ENCODE peak calls at places on chromosomes 13 and 19, in five cellular contexts. B is mammary epithelial cell, J is HCT116, V is pancreas, N is MM.1S. T is an unnamed sample.

GRCh38 chr13:40469581-40470282 is 196.7 kb downstream of the FOXO1 start:
- DNase-seq in J (no peak), N (no peak), B (no peak), V (no peak), T (no peak)

GRCh38 chr19:37977992-37978391 is 71.0 kb downstream of the SIPA1L3 start:
- DNase-seq in V (no peak), N (no peak), B (peak; percentile 92), J (no peak), T (no peak)

GRCh38 chr13:75049936-75050335 is 432.0 kb downstream of the TBC1D4 start:
- DNase-seq in N (no peak), V (no peak), B (no peak), J (no peak), T (no peak)

GRCh38 chr19:1861599-1862031 is 1.8 kb downstream of the KLF16 start:
- DNase-seq in V (peak; percentile 26), N (no peak), B (no peak), J (no peak), T (no peak)

GRCh38 chr19:39032164-39032918 is at the start of gene FBXO27:
- DNase-seq in B (no peak), J (peak; percentile 16), N (no peak), V (peak; percentile 15), T (no peak)

GRCh38 chr13:85806553-85807175 is 7.4 kb upstream of the SLITRK6 start:
- DNase-seq in V (no peak), N (peak; percentile 49), B (peak; percentile 21), J (peak; percentile 28), T (peak; percentile 14)

GRCh38 chr19:29711584-29712132 is 3.4 kb downstream of the C19orf12 start:
- DNase-seq in B (no peak), V (no peak), J (no peak), N (no peak), T (peak; percentile 34)

GRCh38 chr19:24033962-24034342 is 53.0 kb upstream of the ZNF254 start:
- DNase-seq in N (no peak), B (peak; percentile 65), V (peak; percentile 42), J (no peak), T (no peak)

GRCh38 chr19:5154129-5154798 is 185.4 kb downstream of the KDM4B start:
- DNase-seq in B (no peak), J (no peak), V (no peak), N (peak; percentile 20), T (peak; percentile 29)

GRCh38 chr13:110553417-110553816 is 8.1 kb downstream of the RAB20 start:
- DNase-seq in B (no peak), J (no peak), V (no peak), N (no peak), T (no peak)

GRCh38 chr13:94389544-94390351 is 89.7 kb downstream of the DCT start:
- DNase-seq in J (no peak), N (no peak), V (no peak), B (no peak), T (no peak)

GRCh38 chr13:74871671-74872070 is 610.3 kb downstream of the TBC1D4 start:
- DNase-seq in V (no peak), N (no peak), J (no peak), B (no peak), T (no peak)

GRCh38 chr19:51564791-51565190 is 6.3 kb upstream of the ZNF175 start:
- DNase-seq in B (no peak), J (no peak), N (no peak), V (no peak), T (no peak)

GRCh38 chr13:38752726-38753125 is 65.8 kb downstream of the FREM2 start:
- DNase-seq in J (no peak), N (no peak), V (no peak), B (no peak), T (no peak)

GRCh38 chr19:43474986-43475705 is 9.7 kb upstream of the LYPD3 start:
- DNase-seq in V (peak; percentile 95), J (peak; percentile 88), B (peak; percentile 89), N (peak; percentile 81), T (peak; percentile 91)

GRCh38 chr13:53141336-53141735 is 112.7 kb downstream of the OLFM4 start:
- DNase-seq in V (no peak), B (no peak), N (no peak), J (no peak), T (no peak)

GRCh38 chr19:46014534-46014933 is 8.3 kb downstream of the PGLYRP1 start:
- DNase-seq in B (no peak), V (no peak), J (no peak), N (no peak), T (no peak)

GRCh38 chr19:46515879-46516350 is 20.2 kb upstream of the PNMA8B start:
- DNase-seq in N (peak; percentile 43), V (no peak), J (no peak), B (peak; percentile 47), T (peak; percentile 45)

GRCh38 chr13:112894673-112895481 is 74.1 kb upstream of the MCF2L start:
- DNase-seq in V (no peak), N (no peak), B (no peak), J (no peak), T (no peak)

GRCh38 chr13:90696254-90696653 is 651.2 kb upstream of the MIR17HG start:
- DNase-seq in J (no peak), N (no peak), V (no peak), B (peak; percentile 76), T (no peak)

GRCh38 chr19:6238643-6239281 is 41.0 kb downstream of the MLLT1 start:
- DNase-seq in J (no peak), B (peak; percentile 37), V (no peak), N (no peak), T (no peak)

GRCh38 chr19:51367565-51368365 is 1.0 kb downstream of the CLDND2 start:
- DNase-seq in V (peak; percentile 99), J (peak; percentile 97), B (peak; percentile 95), N (no peak), T (peak; percentile 92)

GRCh38 chr19:31070676-31071075 is 278.6 kb downstream of the TSHZ3 start:
- DNase-seq in J (no peak), B (no peak), N (no peak), V (no peak), T (no peak)

GRCh38 chr13:111139874-111140561 is 24.9 kb downstream of the ARHGEF7 start:
- DNase-seq in J (no peak), V (no peak), B (no peak), N (no peak), T (no peak)

GRCh38 chr19:53432088-53432661 is 391 bp downstream of the ZNF761 start:
- DNase-seq in B (peak; percentile 33), V (peak; percentile 20), J (no peak), N (no peak), T (peak; percentile 35)

GRCh38 chr19:55541091-55541490 is 4.2 kb upstream of the SBK2 start:
- DNase-seq in B (no peak), N (no peak), V (no peak), J (no peak), T (no peak)

GRCh38 chr19:49437231-49437630 is 4.1 kb downstream of the SLC17A7 start:
- DNase-seq in J (no peak), B (no peak), V (no peak), N (no peak), T (no peak)

GRCh38 chr13:39336207-39336606 is 266.8 kb downstream of the LHFPL6 start:
- DNase-seq in J (no peak), B (no peak), V (no peak), N (no peak), T (no peak)

DNA sequence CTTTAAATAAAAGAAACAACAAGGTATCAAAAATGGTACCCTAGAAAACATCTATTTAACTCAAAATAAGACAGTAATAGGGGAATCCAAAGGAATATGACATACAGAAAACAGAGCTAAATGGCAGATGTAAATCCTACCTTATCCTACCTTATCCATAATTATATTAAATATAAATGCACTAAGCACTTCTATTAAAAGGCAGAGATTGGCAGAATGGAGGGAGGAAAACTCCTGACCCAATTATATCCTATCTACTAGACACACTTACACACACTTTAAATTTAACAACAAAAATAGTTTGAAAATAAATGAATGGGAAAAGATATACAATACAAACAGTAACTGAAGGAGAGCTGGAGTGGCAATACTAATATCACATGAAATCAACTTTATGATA is 14.4 kb downstream of the RNASEH2B start:
- DNase-seq in N (no peak), V (no peak), B (no peak), J (no peak), T (no peak)
- H3K9me3 ChIP-seq in N (no peaks in the 10 kb centered on the region), V (no peaks in the 10 kb centered on the region), B (peaks cover 18% of the 10 kb centered on the region), J (peaks cover 15% of the 10 kb centered on the region), T (peaks cover 36% of the 10 kb centered on the region)

DNA sequence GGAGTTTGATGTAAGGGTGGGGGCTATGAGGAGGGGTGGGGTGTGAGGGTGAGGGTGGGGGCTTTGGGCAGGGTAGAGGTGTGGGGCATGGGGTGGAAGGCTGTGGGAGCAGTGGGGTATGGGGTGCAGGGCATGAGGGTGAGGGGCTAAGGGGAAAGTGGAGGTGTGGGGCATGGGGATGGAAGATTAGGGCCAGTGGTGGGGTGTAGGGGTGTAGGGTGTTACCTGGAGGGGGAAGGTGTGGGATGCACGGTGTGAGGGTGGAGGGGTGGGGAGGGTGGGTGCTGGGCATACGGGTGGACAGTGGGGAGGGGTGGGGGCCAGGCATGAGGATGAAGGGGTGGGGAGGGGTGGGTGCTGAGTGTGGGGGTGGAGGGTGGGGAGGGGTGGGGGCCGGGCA is 22.9 kb upstream of the RASA3 start:
- DNase-seq in B (no peak), J (no peak), N (no peak), V (no peak), T (no peak)
- H3K4me1 ChIP-seq in B (peaks cover 14% of the 10 kb centered on the region), J (peaks cover 25% of the 10 kb centered on the region), N (peaks cover 9% of the 10 kb centered on the region), V (no peaks in the 10 kb centered on the region), T (peaks cover 57% of the 10 kb centered on the region)

DNA sequence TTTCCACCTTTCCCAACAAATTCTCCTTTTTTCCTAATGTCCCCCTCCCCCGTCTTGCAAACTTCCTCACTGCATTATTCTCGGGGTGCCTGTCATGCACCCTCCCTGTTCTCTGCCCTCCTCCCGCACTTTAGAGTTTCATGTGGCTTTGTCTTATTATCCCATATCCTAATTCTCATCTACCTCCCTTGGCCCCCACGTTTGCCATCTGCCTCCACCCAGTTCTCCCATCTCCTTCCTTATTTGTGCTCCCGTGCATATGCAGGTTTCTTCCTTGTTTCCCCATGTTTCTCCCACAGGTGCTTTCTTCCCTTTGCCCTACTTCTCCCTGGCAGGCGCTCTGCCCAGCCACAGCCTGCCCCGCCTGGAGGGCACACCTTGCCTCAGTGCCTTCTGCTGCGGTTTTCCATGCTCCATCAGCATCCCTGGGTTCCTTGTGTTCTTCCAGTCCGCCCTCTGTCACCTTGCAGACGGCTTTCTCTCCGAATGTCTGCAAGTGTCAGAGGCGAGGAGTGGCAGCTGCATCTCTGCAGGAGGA is 1.5 kb downstream of the SPATA13 start:
- DNase-seq in B (no peak), J (no peak), N (no peak), V (peak; percentile 68), T (no peak)
- H3K4me3 ChIP-seq in B (no peak overlapping the region), J (peak overlapping the region; percentile 94), N (no peak overlapping the region), V (peak overlapping the region; percentile 86), T (peak overlapping the region; percentile 75)

DNA sequence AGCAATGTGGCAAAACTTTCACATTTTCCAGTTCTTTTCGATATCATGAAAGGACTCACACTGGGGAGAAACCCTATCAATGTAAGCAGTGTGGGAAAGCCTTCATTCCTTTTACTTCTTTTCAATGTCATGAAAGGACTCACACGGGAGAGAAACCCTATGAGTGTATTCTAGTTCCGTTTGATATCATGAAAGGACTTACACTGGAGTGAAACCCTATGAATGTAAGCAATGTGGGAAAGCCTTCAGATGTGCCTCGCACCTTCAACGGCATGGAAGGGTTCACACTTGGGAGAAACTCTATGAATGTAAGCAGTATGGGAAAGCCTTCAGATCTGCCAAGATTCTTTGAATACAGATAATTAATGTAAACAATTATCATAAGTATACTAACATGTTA is 14.5 kb upstream of the ZNF763 start:
- DNase-seq in N (no peak), B (no peak), J (no peak), V (no peak), T (no peak)
- H3K9me3 ChIP-seq in N (peaks cover 7% of the 10 kb centered on the region), B (peaks cover 79% of the 10 kb centered on the region), J (peaks cover 54% of the 10 kb centered on the region), V (no peaks in the 10 kb centered on the region), T (peaks cover 100% of the 10 kb centered on the region)

T was measured in CD4-positive, CD25-positive, alpha-beta regulatory T cell.